ENCODE peak calls at places on chromosome 1, in six cellular contexts. P, U, O, V, J and H are unnamed samples.

GRCh38 chr1:207808322-207808705 is 56.5 kb downstream of the CD46 start:
- DNase-seq in P (no peak), O (no peak), V (no peak), J (no peak), U (peak; percentile 86), H (no peak)

GRCh38 chr1:3035871-3036645 is 14.8 kb downstream of the ACTRT2 start:
- DNase-seq in V (no peak), J (no peak), O (no peak), P (no peak), U (no peak), H (no peak)

GRCh38 chr1:38585460-38585859 is 274.1 kb downstream of the RRAGC start:
- DNase-seq in V (no peak), J (no peak), O (no peak), P (no peak), U (no peak), H (no peak)

GRCh38 chr1:51203121-51203873 is 32.8 kb upstream of the RNF11 start:
- DNase-seq in J (no peak), O (no peak), V (no peak), P (no peak), U (no peak), H (no peak)

GRCh38 chr1:243287128-243287470 is 31.3 kb downstream of the SDCCAG8 start:
- DNase-seq in P (no peak), V (no peak), U (no peak), J (no peak), O (no peak), H (no peak)

GRCh38 chr1:22831729-22832413 is 121.2 kb downstream of the EPHB2 start:
- DNase-seq in P (no peak), U (peak; percentile 98), V (peak; percentile 83), J (no peak), O (no peak), H (no peak)

GRCh38 chr1:7069888-7070287 is 284.6 kb downstream of the CAMTA1 start:
- DNase-seq in J (peak; percentile 31), O (no peak), U (no peak), P (peak; percentile 21), V (no peak), H (peak; percentile 69)

GRCh38 chr1:44617703-44618029 is 56.6 kb downstream of the TMEM53 start:
- DNase-seq in P (no peak), U (no peak), O (no peak), J (no peak), V (no peak), H (no peak)

GRCh38 chr1:1440941-1441888 is 5.7 kb downstream of the VWA1 start:
- DNase-seq in O (peak; percentile 63), J (peak; percentile 76), U (no peak), V (peak; percentile 70), P (peak; percentile 61), H (peak; percentile 73)

GRCh38 chr1:17514776-17515175 is 24.7 kb upstream of the ARHGEF10L start:
- DNase-seq in J (no peak), P (no peak), O (no peak), U (no peak), V (no peak), H (no peak)

GRCh38 chr1:17520041-17520440 is 19.5 kb upstream of the ARHGEF10L start:
- DNase-seq in P (no peak), U (peak; percentile 90), J (no peak), O (peak; percentile 83), V (peak; percentile 88), H (no peak)

GRCh38 chr1:17513131-17513530 is 26.4 kb upstream of the ARHGEF10L start:
- DNase-seq in U (no peak), V (no peak), P (no peak), J (no peak), O (no peak), H (no peak)

GRCh38 chr1:17520473-17521319 is 18.8 kb upstream of the ARHGEF10L start:
- DNase-seq in P (no peak), O (no peak), J (no peak), U (no peak), V (no peak), H (no peak)

GRCh38 chr1:17516303-17517214 is 22.9 kb upstream of the ARHGEF10L start:
- DNase-seq in O (no peak), J (no peak), P (no peak), V (no peak), U (no peak), H (peak; percentile 28)
- TF ChIP-seq CTCF in O (no peak), J (no peak), P (no peak), V (no peak), U (no peak), H (no peak)

DNA sequence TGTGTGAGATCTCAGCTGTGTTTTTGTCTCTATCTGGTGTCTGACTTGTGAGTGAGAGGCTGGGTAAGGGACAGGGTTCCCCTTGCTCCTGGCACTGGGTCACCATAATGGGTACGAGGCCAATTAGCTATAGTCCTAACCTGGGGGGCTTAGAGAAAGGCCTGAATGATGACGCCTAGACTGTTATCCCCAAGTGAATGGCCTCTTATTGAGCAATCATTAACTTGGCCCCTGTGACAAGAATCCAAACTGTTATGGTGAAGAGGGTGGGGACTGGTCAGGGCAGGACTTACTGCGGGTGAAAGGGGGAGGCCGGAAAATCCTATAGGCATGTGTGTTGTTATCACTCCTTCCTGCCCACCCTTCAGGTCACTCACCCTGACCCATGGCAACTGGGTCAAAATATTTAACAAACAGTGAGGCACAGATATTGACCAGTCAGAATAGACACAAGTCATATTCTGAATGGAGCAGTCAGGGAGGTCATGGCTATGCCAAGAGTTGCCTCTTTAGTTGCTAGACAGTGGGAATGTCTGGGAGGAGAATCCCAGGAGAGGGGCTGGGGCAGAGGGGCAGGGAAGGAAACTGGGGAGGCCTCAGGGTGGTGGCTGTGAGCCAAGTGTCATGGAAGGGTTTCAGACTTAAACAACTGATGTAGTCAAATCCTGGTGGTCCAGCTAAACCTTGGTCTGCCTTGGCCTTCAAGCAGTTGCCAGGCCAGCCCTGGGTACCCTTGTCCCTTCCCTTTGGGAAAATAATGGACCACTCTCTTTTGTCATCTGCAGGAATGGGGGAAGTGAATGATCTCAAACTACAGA is 3.2 kb downstream of the NR0B2 start:
- DNase-seq in J (no peak), U (no peak), O (no peak), P (no peak), V (no peak), H (no peak)
- TF ChIP-seq CTCF in J (no peak), U (no peak), O (no peak), P (no peak), V (no peak), H (no peak)

DNA sequence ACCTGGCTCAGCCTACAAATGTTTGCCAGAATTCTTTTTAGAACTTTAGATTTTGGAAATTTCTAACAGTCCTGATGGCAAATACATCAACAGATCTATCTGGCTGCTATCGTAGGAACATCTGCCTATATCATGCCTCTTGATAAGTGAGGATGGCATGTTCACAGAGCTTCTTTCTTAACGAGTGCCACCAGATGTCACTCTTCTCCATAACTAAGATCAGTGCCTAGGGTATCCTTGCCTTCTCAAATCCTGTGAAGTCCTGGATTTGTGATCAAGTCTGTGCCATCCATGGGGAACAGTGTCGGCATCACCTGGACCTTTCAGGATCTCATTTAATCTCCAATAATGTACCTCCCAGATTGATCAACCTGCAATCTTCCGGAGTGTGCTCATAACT is 36.5 kb upstream of the CD5L start:
- DNase-seq in P (no peak), O (no peak), U (peak; percentile 35), V (peak; percentile 44), J (no peak), H (no peak)
- TF ChIP-seq CTCF in P (peak; percentile 51), O (no peak), U (peak; percentile 64), V (peak; percentile 53), J (no peak), H (peak; percentile 20)

GRCh38 chr1:48471603-48472576 is at the start of gene SPATA6:
- DNase-seq in O (peak; percentile 98), V (peak; percentile 94), J (peak; percentile 100), P (peak; percentile 92), U (peak; percentile 92), H (peak; percentile 100)
- TF ChIP-seq CTCF in O (no peak), V (no peak), J (no peak), P (no peak), U (no peak), H (no peak)

DNA sequence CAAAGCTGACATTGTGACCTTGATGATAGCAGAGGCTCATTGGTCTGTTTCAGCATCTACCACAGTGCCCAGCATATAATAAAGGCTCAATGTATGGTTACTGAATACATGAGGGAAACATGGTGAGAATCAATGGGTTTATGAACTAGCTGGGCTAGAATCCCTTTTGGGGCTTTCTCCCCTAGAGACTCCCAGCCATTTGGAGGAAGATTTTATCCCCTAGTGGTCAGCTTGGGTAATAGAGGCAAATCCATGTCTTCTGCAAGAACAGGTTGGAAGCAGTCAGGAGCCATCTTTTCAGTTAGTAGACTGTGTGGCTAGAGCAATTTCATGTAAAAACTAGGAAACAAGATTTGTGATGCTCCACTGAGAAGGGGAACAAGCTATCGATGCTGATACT is 15.8 kb upstream of the REG4 start:
- DNase-seq in P (no peak), U (no peak), J (no peak), O (no peak), V (no peak), H (no peak)
- TF ChIP-seq CTCF in P (peak; percentile 55), U (peak; percentile 36), J (peak; percentile 79), O (no peak), V (peak; percentile 40), H (peak; percentile 34)

DNA sequence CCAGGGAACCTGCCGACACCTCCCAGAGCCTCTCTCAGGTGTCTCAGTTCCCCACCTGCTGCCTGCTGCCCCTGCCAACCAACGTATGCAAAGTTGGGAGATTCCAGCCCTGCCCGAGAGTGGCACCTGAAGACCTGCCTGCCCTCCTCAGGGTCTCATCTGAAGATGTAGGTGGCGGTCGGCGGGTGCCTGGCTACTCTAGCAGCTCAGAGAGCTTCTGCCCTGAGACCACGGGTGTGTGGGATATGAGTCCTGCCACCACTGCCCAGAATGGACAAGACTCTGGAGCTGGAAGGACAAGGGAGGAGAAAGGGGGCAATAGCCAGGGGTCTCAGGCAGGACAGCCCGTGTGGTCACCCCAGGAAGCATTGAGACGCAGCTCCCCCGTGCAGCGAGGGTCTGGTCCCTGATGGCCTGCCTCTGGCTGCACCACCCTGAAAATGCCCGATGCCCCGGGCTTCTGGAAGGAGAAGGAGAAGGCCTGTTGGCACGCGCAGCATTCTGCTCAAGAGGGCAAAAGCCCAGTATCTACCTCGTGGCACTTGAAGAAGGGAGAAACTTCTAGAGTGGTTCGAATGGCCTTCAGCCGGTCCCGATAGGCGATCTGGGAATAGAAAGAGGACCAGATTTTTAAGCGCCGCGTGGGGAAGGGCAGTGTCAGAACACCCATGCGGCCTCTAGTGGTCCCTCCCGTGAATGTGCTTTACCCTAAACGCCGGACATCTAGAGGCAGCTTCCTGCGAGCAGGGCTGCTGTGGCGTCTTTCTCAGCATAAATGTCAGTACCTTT is 88.8 kb downstream of the STUM start:
- DNase-seq in O (peak; percentile 49), J (no peak), V (no peak), U (no peak), P (no peak), H (peak; percentile 38)
- TF ChIP-seq CTCF in O (no peak), J (no peak), V (no peak), U (no peak), P (peak; percentile 41), H (peak; percentile 37)

DNA sequence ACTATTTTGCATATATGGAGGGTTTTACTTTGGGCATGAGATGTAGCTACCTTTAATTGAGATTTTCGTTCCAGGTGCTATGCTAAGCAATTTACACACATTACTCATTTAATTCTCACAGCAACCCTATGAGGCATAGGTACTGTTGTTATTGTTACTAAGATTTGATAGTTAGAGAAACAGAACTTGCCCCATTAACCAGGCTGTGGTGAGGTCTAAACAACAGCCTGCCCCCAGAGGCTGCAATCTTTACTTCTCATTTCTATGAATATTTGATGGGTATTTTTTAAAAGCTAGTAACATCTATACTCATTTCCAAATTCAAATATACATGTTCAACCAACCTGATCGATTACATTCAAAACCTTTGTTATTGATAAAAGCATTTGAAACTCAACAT is 155.6 kb downstream of the GALNT2 start:
- DNase-seq in P (no peak), J (no peak), U (no peak), O (no peak), V (no peak), H (no peak)
- TF ChIP-seq CTCF in P (peak; percentile 14), J (no peak), U (no peak), O (no peak), V (no peak), H (no peak)